ENCODE peak calls at places on chromosomes 12 and 14, in nine cellular contexts. A, V, M, O, U, W, X, N and I are unnamed samples.

GRCh38 chr12:124577986-124578385 is 10.6 kb upstream of the NCOR2 start:
- DNase-seq in A (no peak), V (no peak), M (no peak), O (no peak), U (no peak), W (no peak), X (no peak), N (no peak), I (no peak)

GRCh38 chr14:67583711-67584644 is 16.1 kb downstream of the PIGH start:
- DNase-seq in A (peak), V (peak), M (peak), O (peak), U (peak), W (peak), X (peak), N (peak), I (peak)

GRCh38 chr12:96375841-96376249 is 24.4 kb downstream of the CDK17 start:
- DNase-seq in A (no peak), V (peak), M (no peak), O (no peak), U (no peak), W (no peak), X (no peak), N (no peak), I (no peak)

GRCh38 chr14:23694085-23694975 is 58.2 kb downstream of the DHRS2 start:
- DNase-seq in A (no peak), V (peak), M (no peak), O (no peak), U (no peak), W (peak), X (peak), N (no peak), I (peak)

GRCh38 chr12:6211421-6211869 is 11.2 kb downstream of the CD9 start:
- DNase-seq in A (no peak), V (no peak), M (no peak), O (no peak), U (no peak), W (peak), X (no peak), N (no peak), I (no peak)

GRCh38 chr12:69442894-69443293 is 27.3 kb upstream of the FRS2 start:
- DNase-seq in A (no peak), V (no peak), M (no peak), O (no peak), U (no peak), W (peak), X (no peak), N (no peak), I (no peak)

GRCh38 chr14:75411194-75411552 is 16.6 kb upstream of the JDP2 start:
- DNase-seq in A (peak), V (no peak), M (no peak), O (no peak), U (no peak), W (no peak), X (no peak), N (no peak), I (no peak)

GRCh38 chr14:69713127-69713800 is 53.7 kb upstream of the SRSF5 start:
- DNase-seq in A (no peak), V (no peak), M (no peak), O (no peak), U (no peak), W (no peak), X (no peak), N (no peak), I (no peak)

GRCh38 chr12:45789025-45789424 is 59.5 kb downstream of the ARID2 start:
- DNase-seq in A (no peak), V (no peak), M (no peak), O (no peak), U (no peak), W (peak), X (no peak), N (peak), I (peak)

GRCh38 chr14:52131640-52132320 is 62.9 kb upstream of the NID2 start:
- DNase-seq in A (peak), V (peak), M (peak), O (peak), U (peak), W (peak), X (peak), N (peak), I (peak)

GRCh38 chr14:52124791-52125661 is 56.2 kb upstream of the NID2 start:
- DNase-seq in A (no peak), V (no peak), M (no peak), O (peak), U (no peak), W (peak), X (no peak), N (no peak), I (peak)

GRCh38 chr14:52125885-52126284 is 57.0 kb upstream of the NID2 start:
- DNase-seq in A (no peak), V (no peak), M (no peak), O (no peak), U (no peak), W (no peak), X (no peak), N (no peak), I (no peak)

GRCh38 chr14:52129733-52130132 is 60.9 kb upstream of the NID2 start:
- DNase-seq in A (peak), V (no peak), M (no peak), O (no peak), U (peak), W (no peak), X (no peak), N (peak), I (no peak)
- TF ChIP-seq CTCF in A (no peak), V (no peak), M (no peak), O (no peak), U (no peak), W (no peak), X (no peak), N (no peak), I (no peak)

GRCh38 chr12:49347307-49348237 is 884 bp downstream of the DNAJC22 start:
- DNase-seq in A (peak), V (peak), M (peak), O (peak), U (peak), W (peak), X (peak), N (peak), I (peak)

GRCh38 chr12:49345840-49346658 is 639 bp upstream of the DNAJC22 start:
- DNase-seq in A (no peak), V (no peak), M (no peak), O (no peak), U (no peak), W (no peak), X (no peak), N (no peak), I (no peak)

GRCh38 chr12:49345048-49345839 is 1.4 kb upstream of the DNAJC22 start:
- DNase-seq in A (no peak), V (no peak), M (peak), O (no peak), U (no peak), W (no peak), X (no peak), N (no peak), I (peak)

GRCh38 chr12:49348781-49349180 is 2.1 kb downstream of the DNAJC22 start:
- DNase-seq in A (no peak), V (no peak), M (no peak), O (no peak), U (no peak), W (no peak), X (no peak), N (no peak), I (no peak)

DNA sequence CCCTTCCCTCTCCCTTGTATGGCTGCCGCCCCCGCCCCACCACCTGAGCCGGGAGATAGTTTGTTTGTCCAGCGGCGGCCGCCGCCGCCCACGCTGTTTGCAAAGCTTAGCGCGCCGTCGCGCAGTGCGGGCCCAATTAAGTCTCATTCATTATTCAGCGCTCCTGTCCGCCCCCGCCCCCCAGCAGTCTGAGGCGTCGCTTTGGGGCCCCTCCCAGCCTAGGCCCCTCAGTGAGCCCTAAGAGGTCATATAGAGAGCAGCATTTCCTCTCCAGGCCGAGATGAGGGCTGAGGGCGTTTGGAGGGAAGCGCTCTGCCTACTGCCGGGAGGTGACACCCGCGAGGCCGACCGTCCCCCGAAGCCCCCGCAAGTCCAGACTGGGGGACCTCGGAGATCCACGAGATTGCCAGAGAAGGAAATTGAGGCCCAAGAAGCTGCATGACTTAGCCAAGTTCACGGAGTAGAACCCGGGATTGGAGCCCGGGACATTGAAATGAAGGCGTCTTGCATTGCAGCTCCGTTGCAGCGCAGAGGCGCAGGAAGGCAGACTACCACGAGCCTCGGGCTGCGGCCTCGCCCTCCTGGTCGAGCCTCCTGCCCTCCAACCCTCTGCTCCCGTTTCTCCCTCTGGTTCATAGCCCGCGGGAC is at the start of gene DNAJC22:
- DNase-seq in A (no peak), V (peak), M (no peak), O (no peak), U (no peak), W (no peak), X (no peak), N (no peak), I (peak)
- H3K4me3 ChIP-seq in A (no peak), V (peak), M (peak), O (peak), U (peak), W (peak), X (peak), N (no peak), I (peak)

GRCh38 chr14:52553002-52553670 is 500 bp downstream of the GPR137C start:
- DNase-seq in A (no peak), V (peak), M (peak), O (no peak), U (peak), W (no peak), X (no peak), N (no peak), I (peak)

GRCh38 chr14:52551696-52552062 is 626 bp downstream of the TXNDC16 start:
- DNase-seq in A (no peak), V (peak), M (peak), O (no peak), U (no peak), W (peak), X (no peak), N (peak), I (peak)

GRCh38 chr14:52553671-52554575 is 1.3 kb downstream of the GPR137C start:
- DNase-seq in A (peak), V (peak), M (peak), O (no peak), U (peak), W (peak), X (peak), N (peak), I (peak)

GRCh38 chr14:52551205-52551604 is 1.1 kb downstream of the TXNDC16 start:
- DNase-seq in A (no peak), V (no peak), M (no peak), O (no peak), U (no peak), W (no peak), X (no peak), N (no peak), I (no peak)

GRCh38 chr14:52552063-52552988 is at the start of the genes GPR137C and TXNDC16:
- DNase-seq in A (peak), V (peak), M (peak), O (peak), U (peak), W (peak), X (peak), N (peak), I (peak)
- TF ChIP-seq POLR2A in A (peak), V (peak), M (peak), O (peak), U (peak), W (peak), X (no peak), N (peak), I (peak)

DNA sequence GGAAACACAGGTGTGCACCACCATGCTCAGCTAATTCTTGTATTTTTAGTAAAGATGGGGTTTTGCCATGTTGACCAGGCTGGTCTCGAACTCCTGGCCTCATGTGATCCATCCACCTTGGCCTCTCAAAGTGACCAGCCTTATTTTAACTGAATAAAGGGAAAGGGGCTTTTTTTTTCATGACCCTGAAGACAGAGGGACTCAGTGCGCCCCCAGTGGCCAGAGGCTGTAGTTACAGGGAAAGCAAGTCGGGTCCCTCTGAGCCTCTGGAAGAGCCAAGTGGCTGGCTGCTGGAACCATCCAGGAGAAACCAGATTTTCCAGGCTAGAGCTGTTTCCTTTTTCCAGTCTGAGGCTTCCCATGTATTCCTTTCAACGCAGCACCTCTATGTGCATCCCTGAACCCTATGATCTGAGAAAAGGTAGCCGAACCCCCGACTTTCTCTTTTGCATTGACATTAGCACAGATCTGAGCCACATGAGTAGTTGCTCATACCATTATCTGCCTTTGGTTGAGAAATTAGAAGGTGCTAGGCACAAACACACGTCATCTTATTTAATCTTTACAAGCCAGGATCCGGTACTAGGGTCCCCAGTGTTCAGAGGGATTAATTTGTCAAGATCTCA is 342.7 kb downstream of the CACNA1C start:
- DNase-seq in A (peak), V (peak), M (no peak), O (peak), U (no peak), W (peak), X (peak), N (peak), I (peak)
- TF ChIP-seq CTCF in A (peak), V (peak), M (peak), O (peak), U (peak), W (peak), X (peak), N (peak), I (peak)

DNA sequence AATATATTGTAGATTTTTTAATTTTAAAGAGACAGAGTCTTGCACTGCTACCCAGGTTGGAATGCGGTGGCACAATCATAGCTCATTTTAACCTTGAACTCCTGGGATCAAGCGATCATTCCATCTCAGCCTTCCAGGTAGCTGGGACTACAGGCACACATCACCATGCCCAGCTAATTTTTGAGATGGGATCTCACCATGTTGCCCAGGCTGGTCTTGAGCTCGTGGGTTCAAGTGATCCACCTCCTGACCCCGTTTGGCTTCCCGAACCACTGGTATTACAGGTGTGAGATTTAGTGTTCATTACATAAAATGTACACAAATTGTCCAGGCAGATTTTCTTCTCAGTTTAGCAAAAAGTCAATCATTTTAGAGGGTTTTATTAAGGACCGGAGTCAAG is 13.6 kb downstream of the SNX6 start:
- DNase-seq in A (no peak), V (no peak), M (no peak), O (no peak), U (no peak), W (no peak), X (no peak), N (no peak), I (no peak)
- H3K4me3 ChIP-seq in A (no peak), V (no peak), M (no peak), O (no peak), U (no peak), W (no peak), X (no peak), N (no peak), I (no peak)

GRCh38 chr12:106145539-106146447 is 7.0 kb upstream of the NUAK1 start:
- DNase-seq in A (no peak), V (no peak), M (no peak), O (no peak), U (no peak), W (no peak), X (no peak), N (no peak), I (no peak)
- TF ChIP-seq POLR2A in A (no peak), V (no peak), M (no peak), O (no peak), U (no peak), W (no peak), X (no peak), N (no peak), I (no peak)

DNA sequence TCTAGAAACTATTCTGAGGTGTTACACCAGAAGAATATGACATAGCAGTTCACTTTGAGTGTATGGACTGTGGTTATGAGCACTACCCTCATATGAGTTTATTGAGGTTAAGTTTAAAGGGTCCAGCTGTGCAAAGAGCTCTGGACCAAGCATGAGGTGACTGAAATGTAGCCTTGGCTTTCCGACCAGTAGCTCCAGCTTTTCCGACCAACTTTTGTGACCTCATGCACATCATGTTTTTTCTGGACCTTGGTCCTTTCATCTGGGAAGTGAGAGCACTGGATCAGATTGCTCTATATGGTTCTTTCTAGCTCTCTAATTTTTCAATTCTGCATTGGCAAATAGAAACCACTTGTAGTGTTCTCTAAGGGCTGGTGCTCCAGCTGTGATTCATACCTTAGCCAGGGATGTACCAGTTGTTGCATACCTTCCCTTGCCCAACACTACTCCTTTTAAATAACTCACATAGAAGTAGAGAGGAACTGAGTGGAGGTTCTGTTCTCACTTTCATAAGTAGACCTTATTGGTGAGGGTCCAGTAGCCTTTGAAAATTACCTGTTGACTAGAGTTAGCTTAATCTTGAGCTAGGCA is 16.6 kb downstream of the IGF1 start:
- DNase-seq in A (no peak), V (no peak), M (no peak), O (no peak), U (no peak), W (no peak), X (no peak), N (no peak), I (no peak)
- TF ChIP-seq CTCF in A (no peak), V (no peak), M (no peak), O (no peak), U (no peak), W (no peak), X (no peak), N (no peak), I (no peak)

GRCh38 chr14:100393362-100393761 is 70.2 kb downstream of the SLC25A47 start:
- DNase-seq in A (no peak), V (no peak), M (no peak), O (no peak), U (no peak), W (no peak), X (no peak), N (no peak), I (no peak)

GRCh38 chr14:100392266-100392850 is 69.2 kb downstream of the SLC25A47 start:
- DNase-seq in A (no peak), V (peak), M (no peak), O (no peak), U (no peak), W (peak), X (no peak), N (no peak), I (peak)

GRCh38 chr14:100389497-100390104 is 66.5 kb downstream of the SLC25A47 start:
- DNase-seq in A (no peak), V (no peak), M (no peak), O (no peak), U (no peak), W (no peak), X (no peak), N (no peak), I (no peak)

GRCh38 chr14:100391182-100391581 is 68.0 kb downstream of the SLC25A47 start:
- DNase-seq in A (no peak), V (no peak), M (no peak), O (no peak), U (no peak), W (no peak), X (no peak), N (no peak), I (no peak)

DNA sequence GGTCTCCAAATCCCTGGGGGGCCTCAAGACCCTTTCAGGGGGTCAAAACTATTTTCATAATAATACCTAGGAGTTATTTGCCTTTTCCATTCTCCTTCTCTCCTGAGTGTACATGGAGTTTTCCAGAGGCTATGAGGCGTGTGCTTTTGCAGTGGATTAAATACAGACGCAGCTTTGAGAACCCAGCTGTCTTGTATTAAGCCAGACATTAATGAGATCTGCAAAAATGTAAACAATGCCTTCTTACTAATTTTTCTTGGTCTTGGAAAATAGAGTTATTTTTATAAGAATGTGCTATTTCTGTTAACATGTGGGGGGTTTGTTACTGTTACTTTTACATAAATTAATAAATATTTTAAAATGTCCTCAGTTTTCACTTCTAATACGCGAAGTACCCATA is 68.6 kb downstream of the SLC25A47 start:
- DNase-seq in A (no peak), V (no peak), M (no peak), O (no peak), U (no peak), W (peak), X (no peak), N (no peak), I (no peak)
- H3K4me3 ChIP-seq in A (no peak), V (no peak), M (no peak), O (no peak), U (no peak), W (no peak), X (no peak), N (no peak), I (no peak)

GRCh38 chr12:14961466-14962155 is at the start of gene ARHGDIB:
- DNase-seq in A (peak), V (peak), M (peak), O (no peak), U (no peak), W (no peak), X (no peak), N (no peak), I (peak)
- TF ChIP-seq POLR2A in A (peak), V (no peak), M (peak), O (no peak), U (no peak), W (no peak), X (no peak), N (no peak), I (peak)

GRCh38 chr12:32895688-32896437 is 714 bp downstream of the PKP2 start:
- DNase-seq in A (no peak), V (peak), M (no peak), O (peak), U (peak), W (no peak), X (no peak), N (no peak), I (no peak)
- TF ChIP-seq CTCF in A (peak), V (peak), M (no peak), O (no peak), U (no peak), W (no peak), X (no peak), N (no peak), I (no peak)